ENCODE peak calls at places on chromosomes 11 and 22, in seven cellular contexts. V is neuronal stem cell; Y is prostate gland; E is HAP-1; G is tibial artery; A is CD8-positive, alpha-beta memory T cell; R is lower lobe of right lung. K is an unnamed sample. For H3K27me3 and H3K4me1, the result is how much of the 10 kb centered on the place peaks cover.

GRCh38 chr11:12803086-12803826 is 129.0 kb downstream of the TEAD1 start:
- DNase-seq in Y (no peak), A (no peak), G (no peak), R (no peak), V (peak), E (peak), K (no peak)

GRCh38 chr11:32796425-32796824 is 2.0 kb upstream of the CCDC73 start:
- DNase-seq in G (no peak), V (no peak), R (no peak), A (no peak), E (no peak), Y (no peak), K (no peak)

GRCh38 chr11:32056445-32056844 is 34.4 kb upstream of the RCN1 start:
- DNase-seq in A (no peak), G (no peak), V (no peak), E (no peak), R (no peak), Y (no peak), K (no peak)

GRCh38 chr11:103433380-103433779 is 324.2 kb downstream of the DYNC2H1 start:
- DNase-seq in V (no peak), A (no peak), G (no peak), Y (no peak), E (peak), R (no peak), K (no peak)

GRCh38 chr11:111426615-111427014 is 47.5 kb upstream of the POU2AF1 start:
- DNase-seq in A (no peak), R (no peak), G (no peak), Y (peak), E (no peak), V (no peak), K (no peak)

GRCh38 chr11:36300651-36301050 is 4.6 kb downstream of the PRR5L start:
- DNase-seq in G (no peak), R (peak), E (no peak), Y (peak), A (no peak), V (no peak), K (no peak)

GRCh38 chr11:96942855-96943254 is 553.0 kb downstream of the JRKL start:
- DNase-seq in Y (no peak), E (no peak), V (no peak), G (no peak), R (no peak), A (no peak), K (no peak)

GRCh38 chr11:9748361-9748970 is 84.6 kb downstream of the SWAP70 start:
- DNase-seq in E (peak), A (peak), R (peak), Y (peak), G (peak), V (no peak), K (no peak)

GRCh38 chr22:24426436-24426835 is 963 bp upstream of the ADORA2A start:
- DNase-seq in E (no peak), A (no peak), R (no peak), V (no peak), G (no peak), Y (no peak), K (no peak)

GRCh38 chr22:46193898-46194310 is 43.6 kb downstream of the PPARA start:
- DNase-seq in Y (no peak), V (no peak), R (no peak), E (no peak), A (no peak), G (no peak), K (no peak)

GRCh38 chr11:74680703-74681531 is 50.3 kb downstream of the CHRDL2 start:
- DNase-seq in G (peak), Y (peak), A (no peak), E (no peak), R (no peak), V (no peak), K (peak)

GRCh38 chr11:130001491-130002351 is 914 bp downstream of the PRDM10 start:
- DNase-seq in V (peak), R (peak), Y (peak), G (peak), E (peak), A (no peak), K (peak)

GRCh38 chr11:100925935-100926334 is 203.7 kb downstream of the PGR start:
- DNase-seq in E (no peak), A (no peak), R (no peak), G (no peak), V (no peak), Y (no peak), K (no peak)
- H3K27me3 ChIP-seq in E (under half), A (under half), R (under half), G (under half), V (under half), Y (under half), K (under half)

GRCh38 chr22:38834991-38835390 is 8.8 kb downstream of the NPTXR start:
- DNase-seq in G (no peak), R (peak), E (no peak), V (no peak), A (no peak), Y (no peak), K (no peak)
- H3K4me1 ChIP-seq in G (under half), R (under half), E (under half), V (under half), A (under half), Y (under half), K (under half)

DNA sequence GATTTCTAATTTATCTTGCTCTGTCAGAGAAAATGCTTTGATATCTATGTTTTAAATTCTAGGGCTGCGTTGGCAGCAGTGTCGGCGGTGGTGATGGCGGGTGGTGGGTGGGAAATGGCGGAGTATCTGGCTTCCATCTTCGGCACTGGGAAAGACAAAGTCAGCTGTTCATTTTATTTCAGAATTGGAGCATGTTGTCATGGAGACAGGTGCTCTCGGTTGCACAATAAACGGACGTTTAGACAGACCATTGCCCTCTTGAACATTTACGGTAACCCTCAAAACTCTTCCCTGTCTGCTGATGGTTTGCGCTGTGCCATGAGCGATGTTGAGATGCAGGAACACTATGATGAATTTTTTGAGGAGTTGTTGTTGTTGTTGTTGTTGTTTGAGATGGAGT is 36.1 kb upstream of the PHOX2A start:
- DNase-seq in V (no peak), G (no peak), Y (no peak), R (no peak), E (no peak), A (no peak), K (no peak)
- H3K27me3 ChIP-seq in V (under half), G (under half), Y (under half), R (under half), E (under half), A (under half), K (under half)

GRCh38 chr22:22033803-22034468 is 51.3 kb upstream of the TOP3B start:
- DNase-seq in A (no peak), E (no peak), G (no peak), R (no peak), Y (no peak), V (no peak), K (no peak)

GRCh38 chr22:22032906-22033802 is 50.6 kb upstream of the TOP3B start:
- DNase-seq in V (no peak), G (no peak), A (no peak), Y (no peak), E (no peak), R (no peak), K (no peak)

GRCh38 chr22:22035771-22036314 is 53.3 kb upstream of the TOP3B start:
- DNase-seq in R (no peak), Y (no peak), V (no peak), E (no peak), G (no peak), A (no peak), K (no peak)

GRCh38 chr22:22035203-22035602 is 52.6 kb upstream of the TOP3B start:
- DNase-seq in E (no peak), Y (no peak), A (no peak), V (no peak), R (no peak), G (no peak), K (no peak)

GRCh38 chr22:22034469-22035132 is 52.0 kb upstream of the TOP3B start:
- DNase-seq in Y (no peak), A (no peak), R (no peak), G (no peak), E (no peak), V (no peak), K (no peak)
- H3K4me1 ChIP-seq in Y (under half), A (under half), R (under half), G (under half), E (under half), V (under half), K (under half)

GRCh38 chr11:114151631-114152030 is 92.1 kb downstream of the ZBTB16 start:
- DNase-seq in R (no peak), V (no peak), Y (no peak), G (no peak), A (no peak), E (no peak), K (no peak)

GRCh38 chr11:114152785-114153184 is 93.3 kb downstream of the ZBTB16 start:
- DNase-seq in R (no peak), V (no peak), Y (no peak), G (no peak), E (no peak), A (no peak), K (no peak)

GRCh38 chr11:114149689-114150407 is 90.3 kb downstream of the ZBTB16 start:
- DNase-seq in V (no peak), G (no peak), Y (no peak), A (no peak), R (no peak), E (no peak), K (no peak)

GRCh38 chr11:114152162-114152561 is 92.7 kb downstream of the ZBTB16 start:
- DNase-seq in V (no peak), E (no peak), G (no peak), A (no peak), R (no peak), Y (no peak), K (no peak)

DNA sequence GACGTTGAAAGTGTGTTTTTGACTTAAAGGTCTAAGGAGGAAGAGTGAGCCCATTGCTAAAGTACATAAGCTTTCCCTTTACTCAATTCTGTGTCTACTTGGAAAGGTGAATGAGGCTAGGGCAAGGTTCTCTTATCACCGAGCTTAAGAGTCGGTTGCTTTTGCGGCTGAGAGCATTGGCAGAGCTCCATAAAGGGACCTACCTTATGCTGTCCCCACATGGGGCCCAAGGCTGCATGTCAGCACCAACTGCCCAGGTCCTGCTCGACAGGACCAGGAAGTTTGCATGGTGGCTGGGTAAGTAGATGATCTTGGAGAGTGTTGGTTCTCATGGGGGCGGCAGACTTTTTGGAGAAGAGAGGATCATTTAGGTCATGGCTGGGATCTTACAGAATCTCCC is 91.2 kb downstream of the ZBTB16 start:
- DNase-seq in V (no peak), A (no peak), Y (no peak), R (no peak), E (no peak), G (no peak), K (no peak)
- H3K27me3 ChIP-seq in V (under half), A (under half), Y (under half), R (under half), E (under half), G (under half), K (under half)

GRCh38 chr11:65569973-65570918 is at the start of gene ZNRD2:
- DNase-seq in V (peak), Y (peak), G (peak), A (peak), E (peak), R (peak), K (peak)

GRCh38 chr11:65572356-65573043 is at the start of gene FAM89B:
- DNase-seq in G (peak), V (no peak), E (peak), Y (peak), R (peak), A (peak), K (peak)

GRCh38 chr11:65569164-65569972 is 909 bp upstream of the ZNRD2 start:
- DNase-seq in V (no peak), G (no peak), Y (no peak), R (no peak), E (no peak), A (no peak), K (no peak)

GRCh38 chr11:65571940-65572339 is 398 bp upstream of the FAM89B start:
- DNase-seq in A (no peak), Y (no peak), R (no peak), V (no peak), E (peak), G (no peak), K (no peak)

GRCh38 chr11:65571420-65571819 is 918 bp upstream of the FAM89B start:
- DNase-seq in Y (no peak), V (no peak), G (no peak), R (no peak), A (no peak), E (no peak), K (no peak)
- H3K4me1 ChIP-seq in Y (under half), V (under half), G (half or more), R (half or more), A (half or more), E (under half), K (half or more)

GRCh38 chr11:120342226-120342625 is 6.0 kb downstream of the ARHGEF12 start:
- DNase-seq in A (no peak), E (no peak), V (no peak), R (no peak), G (no peak), Y (no peak), K (no peak)

GRCh38 chr11:120342678-120343077 is 6.5 kb downstream of the ARHGEF12 start:
- DNase-seq in E (no peak), G (no peak), R (no peak), A (no peak), V (no peak), Y (no peak), K (no peak)

GRCh38 chr11:120344302-120345004 is 8.2 kb downstream of the ARHGEF12 start:
- DNase-seq in V (no peak), Y (no peak), R (no peak), A (peak), E (no peak), G (no peak), K (no peak)

GRCh38 chr11:120346233-120346632 is 10.0 kb downstream of the ARHGEF12 start:
- DNase-seq in Y (no peak), G (no peak), E (no peak), V (no peak), R (no peak), A (no peak), K (no peak)

DNA sequence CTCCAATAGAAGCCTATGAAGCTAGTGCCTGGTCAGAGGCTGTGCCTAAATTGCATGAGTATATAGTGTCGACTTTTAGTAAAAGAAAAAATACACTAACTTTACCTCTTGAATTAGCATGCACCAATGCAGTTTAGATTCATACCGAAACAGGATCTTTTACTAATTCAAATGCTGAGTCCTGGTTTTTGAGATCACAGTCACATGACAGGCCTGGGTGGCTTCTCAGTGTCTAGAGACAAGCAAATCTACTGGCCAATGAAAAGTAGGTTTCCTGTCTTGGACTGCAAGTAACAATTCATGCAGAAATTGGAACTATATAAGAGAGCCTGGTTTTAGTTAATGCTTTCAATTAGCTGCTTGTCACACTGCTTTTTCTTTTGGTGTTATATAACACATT is 7.2 kb downstream of the ARHGEF12 start:
- DNase-seq in Y (no peak), V (no peak), A (no peak), R (no peak), G (peak), E (no peak), K (no peak)
- H3K27me3 ChIP-seq in Y (under half), V (under half), A (under half), R (under half), G (under half), E (under half), K (under half)